ENCODE peak calls at places on chromosome 21, in eight cellular contexts. Y is thyroid gland, B is right lobe of liver, O is breast epithelium, K is A549, V is HCT116, N is prostate gland, X is GM12891. C is an unnamed sample.
A peak's percentile ranks its signal among the peaks of the same experiment; 100 is the strongest.

GRCh38 chr21:25735895-25736597 is 1.3 kb downstream of the GABPA start:
- DNase-seq in K (no peak), B (no peak), Y (no peak), X (no peak), N (no peak), V (no peak), O (no peak), C (peak; percentile 74)

GRCh38 chr21:45799765-45800338 is 156.3 kb downstream of the PCBP3 start:
- DNase-seq in N (no peak), B (no peak), X (no peak), K (no peak), V (no peak), O (no peak), Y (no peak), C (no peak)

GRCh38 chr21:28642891-28643290 is 349.8 kb downstream of the LTN1 start:
- DNase-seq in B (no peak), O (no peak), V (no peak), K (no peak), N (no peak), Y (no peak), X (no peak), C (no peak)

GRCh38 chr21:44612669-44613229 is 870 bp downstream of the KRTAP10-8 start:
- DNase-seq in K (no peak), B (no peak), Y (no peak), N (no peak), X (no peak), O (no peak), V (no peak), C (no peak)

GRCh38 chr21:43362306-43362927 is 64.5 kb downstream of the SIK1 start:
- DNase-seq in Y (peak; percentile 27), O (no peak), B (peak; percentile 81), X (peak; percentile 87), N (peak; percentile 74), K (no peak), V (no peak), C (no peak)

GRCh38 chr21:27756191-27756590 is 789.3 kb upstream of the ADAMTS5 start:
- DNase-seq in B (no peak), N (no peak), Y (no peak), X (no peak), O (no peak), K (no peak), V (no peak), C (no peak)

GRCh38 chr21:26153758-26154157 is 16.8 kb downstream of the APP start:
- DNase-seq in V (no peak), N (no peak), B (no peak), K (no peak), X (no peak), Y (no peak), O (no peak), C (no peak)

GRCh38 chr21:33174756-33175155 is 55.0 kb upstream of the IFNAR2 start:
- DNase-seq in X (no peak), O (no peak), B (no peak), N (no peak), V (no peak), K (no peak), Y (no peak), C (no peak)

GRCh38 chr21:45290948-45291612 is 3.4 kb upstream of the POFUT2 start:
- DNase-seq in O (peak; percentile 43), V (no peak), N (no peak), B (no peak), X (no peak), K (no peak), Y (no peak), C (no peak)

GRCh38 chr21:44846485-44847260 is 26.8 kb downstream of the PTTG1IP start:
- DNase-seq in B (peak; percentile 54), X (no peak), Y (peak; percentile 82), N (peak; percentile 74), K (no peak), V (no peak), O (peak; percentile 62), C (peak; percentile 52)

GRCh38 chr21:41671859-41672542 is 94.9 kb downstream of the RIPK4 start:
- DNase-seq in K (no peak), N (no peak), B (no peak), Y (no peak), X (no peak), O (no peak), V (no peak), C (no peak)

GRCh38 chr21:14300074-14300473 is 82.9 kb downstream of the HSPA13 start:
- DNase-seq in B (no peak), V (no peak), X (no peak), N (no peak), K (no peak), Y (no peak), O (no peak), C (no peak)
- TF ChIP-seq POLR2A in B (no peak), V (no peak), X (no peak), N (no peak), K (no peak), Y (no peak), O (no peak), C (no peak)

GRCh38 chr21:14480601-14481000 is 65.5 kb downstream of the SAMSN1 start:
- DNase-seq in V (no peak), O (no peak), B (no peak), Y (no peak), N (no peak), X (no peak), K (no peak), C (no peak)

GRCh38 chr21:14486869-14487268 is 59.2 kb downstream of the SAMSN1 start:
- DNase-seq in B (no peak), N (no peak), X (no peak), V (no peak), Y (no peak), O (no peak), K (no peak), C (no peak)

GRCh38 chr21:14482165-14482564 is 64.0 kb downstream of the SAMSN1 start:
- DNase-seq in Y (no peak), B (no peak), V (no peak), N (no peak), K (no peak), O (no peak), X (no peak), C (no peak)

GRCh38 chr21:14487490-14488432 is 58.4 kb downstream of the SAMSN1 start:
- DNase-seq in O (no peak), K (no peak), X (no peak), Y (no peak), N (no peak), B (no peak), V (no peak), C (peak; percentile 43)

GRCh38 chr21:14484188-14485009 is 61.7 kb downstream of the SAMSN1 start:
- DNase-seq in X (no peak), O (no peak), N (no peak), V (no peak), B (no peak), K (no peak), Y (no peak), C (no peak)
- TF ChIP-seq POLR2A in X (no peak), O (no peak), N (no peak), V (no peak), B (no peak), K (no peak), Y (no peak), C (no peak)

GRCh38 chr21:14762309-14762708 is 216.2 kb upstream of the SAMSN1 start:
- DNase-seq in B (no peak), K (no peak), X (no peak), Y (no peak), N (no peak), V (no peak), O (no peak), C (no peak)

GRCh38 chr21:14766241-14766640 is 220.1 kb upstream of the SAMSN1 start:
- DNase-seq in V (peak; percentile 7), X (no peak), O (no peak), N (no peak), K (no peak), Y (no peak), B (no peak), C (peak; percentile 7)

GRCh38 chr21:14759285-14759684 is 213.2 kb upstream of the SAMSN1 start:
- DNase-seq in O (no peak), Y (no peak), K (no peak), N (no peak), V (no peak), X (no peak), B (no peak), C (no peak)

GRCh38 chr21:14763695-14764064 is 217.6 kb upstream of the SAMSN1 start:
- DNase-seq in Y (no peak), V (no peak), N (no peak), X (no peak), K (no peak), O (no peak), B (no peak), C (no peak)

GRCh38 chr21:14762734-14763694 is 216.9 kb upstream of the SAMSN1 start:
- DNase-seq in B (no peak), Y (no peak), V (no peak), O (no peak), N (no peak), K (no peak), X (peak; percentile 11), C (peak; percentile 43)
- TF ChIP-seq POLR2A in B (no peak), Y (no peak), V (no peak), O (no peak), N (no peak), K (no peak), X (peak; percentile 42), C (no peak)

GRCh38 chr21:38912355-38912619 is 106.6 kb downstream of the ETS2 start:
- DNase-seq in N (no peak), O (no peak), X (no peak), V (no peak), B (no peak), Y (no peak), K (no peak), C (no peak)

GRCh38 chr21:38912789-38913119 is 107.0 kb downstream of the ETS2 start:
- DNase-seq in Y (no peak), N (no peak), V (no peak), B (no peak), O (no peak), K (no peak), X (no peak), C (no peak)

GRCh38 chr21:38914531-38915385 is 109.0 kb downstream of the ETS2 start:
- DNase-seq in Y (no peak), V (peak; percentile 28), O (no peak), N (no peak), K (no peak), X (no peak), B (peak; percentile 54), C (no peak)

GRCh38 chr21:38914071-38914491 is 108.4 kb downstream of the ETS2 start:
- DNase-seq in N (no peak), K (no peak), V (no peak), Y (no peak), X (no peak), O (no peak), B (no peak), C (peak; percentile 55)

DNA sequence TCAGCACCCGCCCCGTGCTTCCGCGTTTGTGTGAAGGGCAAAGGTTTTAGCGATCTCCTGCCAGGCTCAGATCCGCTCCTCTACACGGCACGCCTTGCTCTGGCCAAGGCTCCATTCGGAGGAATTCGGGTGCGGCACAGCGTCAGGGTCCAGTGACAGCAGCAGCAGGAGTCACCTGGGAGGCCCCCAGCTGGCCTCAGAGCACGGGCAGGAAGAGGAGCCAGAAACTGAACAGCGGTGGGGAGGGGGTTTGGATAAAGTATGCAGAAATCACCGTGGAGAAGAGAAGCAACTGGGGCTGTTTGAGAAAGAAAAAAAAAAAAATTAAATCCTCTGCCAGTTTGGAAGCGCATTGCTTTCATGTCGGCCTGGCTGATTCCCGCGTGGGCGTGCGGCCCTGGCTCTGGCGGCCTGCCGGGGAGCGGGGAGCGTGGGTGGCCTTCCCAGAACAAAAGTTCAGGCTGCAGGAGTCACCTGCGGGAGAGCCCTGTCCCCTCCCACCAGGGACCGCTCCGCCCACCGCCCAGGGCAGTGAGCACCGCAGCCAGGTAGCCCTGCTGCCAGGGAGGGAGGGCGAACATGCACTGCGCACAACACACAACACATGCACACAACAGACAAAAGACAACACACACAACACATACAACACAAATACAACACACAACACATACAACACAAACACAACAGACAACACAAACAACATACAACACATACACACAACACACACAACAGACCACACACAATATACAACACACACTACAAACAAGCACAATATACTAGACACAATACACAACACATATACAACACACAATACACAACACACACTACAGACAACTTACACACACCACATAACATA is 107.6 kb downstream of the ETS2 start:
- DNase-seq in O (peak; percentile 86), V (peak; percentile 77), B (peak; percentile 93), N (peak; percentile 87), Y (peak; percentile 96), K (peak; percentile 38), X (no peak), C (peak; percentile 36)
- TF ChIP-seq POLR2A in O (no peak), V (no peak), B (peak; percentile 79), N (peak; percentile 67), Y (peak; percentile 66), K (no peak), X (no peak), C (no peak)